ENCODE peak calls at places on chromosomes 11 and 22, in ten cellular contexts. One of them, this sample, is unnamed.

GRCh38 chr22:49011379-49011768 is 816.3 kb downstream of the BRD1 start:
- DNase-seq in AG20443: peak; percentile 9
- DNase-seq in GM12891: no peak
- DNase-seq in stimulated activated CD8-positive, alpha-beta memory T cell treated with anti-CD3 and anti-CD28 coated beads, Interleukin-7, amount 100 ng/mL, for 24 hours: no peak
- DNase-seq in SJCRH30: no peak
- DNase-seq in amniotic stem cell: no peak
- DNase-seq in HFF-Myc: no peak
- DNase-seq in mesendoderm: no peak
- DNase-seq in globus pallidus: no peak
- DNase-seq in stimulated activated CD4-positive, alpha-beta T cell treated with anti-CD3 and anti-CD28 coated beads, TNF-alpha, amount 100 ng/mL, for 1 hour: no peak
- DNase-seq in this sample: no peak

GRCh38 chr11:1823376-1824220 is 11.2 kb upstream of the SYT8 start:
- DNase-seq in AG20443: no peak
- DNase-seq in GM12891: no peak
- DNase-seq in stimulated activated CD8-positive, alpha-beta memory T cell treated with anti-CD3 and anti-CD28 coated beads, Interleukin-7, amount 100 ng/mL, for 24 hours: no peak
- DNase-seq in SJCRH30: no peak
- DNase-seq in amniotic stem cell: no peak
- DNase-seq in HFF-Myc: no peak
- DNase-seq in mesendoderm: no peak
- DNase-seq in globus pallidus: no peak
- DNase-seq in stimulated activated CD4-positive, alpha-beta T cell treated with anti-CD3 and anti-CD28 coated beads, TNF-alpha, amount 100 ng/mL, for 1 hour: no peak
- DNase-seq in this sample: no peak

GRCh38 chr22:19892249-19892879 is 37.7 kb upstream of the GNB1L start:
- DNase-seq in AG20443: no peak
- DNase-seq in GM12891: peak; percentile 68
- DNase-seq in stimulated activated CD8-positive, alpha-beta memory T cell treated with anti-CD3 and anti-CD28 coated beads, Interleukin-7, amount 100 ng/mL, for 24 hours: peak; percentile 24
- DNase-seq in SJCRH30: no peak
- DNase-seq in amniotic stem cell: no peak
- DNase-seq in HFF-Myc: peak; percentile 30
- DNase-seq in mesendoderm: no peak
- DNase-seq in globus pallidus: no peak
- DNase-seq in stimulated activated CD4-positive, alpha-beta T cell treated with anti-CD3 and anti-CD28 coated beads, TNF-alpha, amount 100 ng/mL, for 1 hour: peak; percentile 41
- DNase-seq in this sample: peak; percentile 28

GRCh38 chr22:20267441-20268288 is 453 bp downstream of the RTN4R start:
- DNase-seq in AG20443: no peak
- DNase-seq in GM12891: no peak
- DNase-seq in stimulated activated CD8-positive, alpha-beta memory T cell treated with anti-CD3 and anti-CD28 coated beads, Interleukin-7, amount 100 ng/mL, for 24 hours: no peak
- DNase-seq in SJCRH30: no peak
- DNase-seq in amniotic stem cell: no peak
- DNase-seq in HFF-Myc: no peak
- DNase-seq in mesendoderm: peak; percentile 20
- DNase-seq in globus pallidus: no peak
- DNase-seq in stimulated activated CD4-positive, alpha-beta T cell treated with anti-CD3 and anti-CD28 coated beads, TNF-alpha, amount 100 ng/mL, for 1 hour: no peak
- DNase-seq in this sample: no peak

GRCh38 chr11:1176224-1177019 is 18.7 kb downstream of the MUC5AC start:
- DNase-seq in AG20443: no peak
- DNase-seq in GM12891: no peak
- DNase-seq in stimulated activated CD8-positive, alpha-beta memory T cell treated with anti-CD3 and anti-CD28 coated beads, Interleukin-7, amount 100 ng/mL, for 24 hours: no peak
- DNase-seq in SJCRH30: no peak
- DNase-seq in amniotic stem cell: no peak
- DNase-seq in HFF-Myc: no peak
- DNase-seq in mesendoderm: no peak
- DNase-seq in globus pallidus: no peak
- DNase-seq in stimulated activated CD4-positive, alpha-beta T cell treated with anti-CD3 and anti-CD28 coated beads, TNF-alpha, amount 100 ng/mL, for 1 hour: no peak
- DNase-seq in this sample: no peak

GRCh38 chr11:116891746-116892145 is 54.3 kb upstream of the APOA1 start:
- DNase-seq in AG20443: no peak
- DNase-seq in GM12891: no peak
- DNase-seq in stimulated activated CD8-positive, alpha-beta memory T cell treated with anti-CD3 and anti-CD28 coated beads, Interleukin-7, amount 100 ng/mL, for 24 hours: no peak
- DNase-seq in SJCRH30: no peak
- DNase-seq in amniotic stem cell: no peak
- DNase-seq in HFF-Myc: no peak
- DNase-seq in mesendoderm: no peak
- DNase-seq in globus pallidus: peak; percentile 68
- DNase-seq in stimulated activated CD4-positive, alpha-beta T cell treated with anti-CD3 and anti-CD28 coated beads, TNF-alpha, amount 100 ng/mL, for 1 hour: no peak
- DNase-seq in this sample: no peak

GRCh38 chr11:66281001-66281400 is 3.0 kb downstream of the CNIH2 start:
- DNase-seq in AG20443: no peak
- DNase-seq in GM12891: no peak
- DNase-seq in stimulated activated CD8-positive, alpha-beta memory T cell treated with anti-CD3 and anti-CD28 coated beads, Interleukin-7, amount 100 ng/mL, for 24 hours: no peak
- DNase-seq in SJCRH30: no peak
- DNase-seq in amniotic stem cell: no peak
- DNase-seq in HFF-Myc: no peak
- DNase-seq in mesendoderm: peak; percentile 85
- DNase-seq in globus pallidus: no peak
- DNase-seq in stimulated activated CD4-positive, alpha-beta T cell treated with anti-CD3 and anti-CD28 coated beads, TNF-alpha, amount 100 ng/mL, for 1 hour: no peak
- DNase-seq in this sample: no peak

GRCh38 chr11:84313830-84314359 is 1027.7 kb upstream of the CCDC90B start:
- DNase-seq in AG20443: no peak
- DNase-seq in GM12891: no peak
- DNase-seq in stimulated activated CD8-positive, alpha-beta memory T cell treated with anti-CD3 and anti-CD28 coated beads, Interleukin-7, amount 100 ng/mL, for 24 hours: no peak
- DNase-seq in SJCRH30: no peak
- DNase-seq in amniotic stem cell: no peak
- DNase-seq in HFF-Myc: no peak
- DNase-seq in mesendoderm: no peak
- DNase-seq in globus pallidus: peak; percentile 56
- DNase-seq in stimulated activated CD4-positive, alpha-beta T cell treated with anti-CD3 and anti-CD28 coated beads, TNF-alpha, amount 100 ng/mL, for 1 hour: no peak
- DNase-seq in this sample: no peak

GRCh38 chr22:49147617-49148175 is 680.0 kb downstream of the BRD1 start:
- DNase-seq in AG20443: no peak
- DNase-seq in GM12891: no peak
- DNase-seq in stimulated activated CD8-positive, alpha-beta memory T cell treated with anti-CD3 and anti-CD28 coated beads, Interleukin-7, amount 100 ng/mL, for 24 hours: no peak
- DNase-seq in SJCRH30: no peak
- DNase-seq in amniotic stem cell: no peak
- DNase-seq in HFF-Myc: no peak
- DNase-seq in mesendoderm: no peak
- DNase-seq in globus pallidus: no peak
- DNase-seq in stimulated activated CD4-positive, alpha-beta T cell treated with anti-CD3 and anti-CD28 coated beads, TNF-alpha, amount 100 ng/mL, for 1 hour: no peak
- DNase-seq in this sample: no peak

GRCh38 chr11:66728760-66729385 is at the start of gene SPTBN2:
- DNase-seq in AG20443: peak; percentile 29
- DNase-seq in GM12891: no peak
- DNase-seq in stimulated activated CD8-positive, alpha-beta memory T cell treated with anti-CD3 and anti-CD28 coated beads, Interleukin-7, amount 100 ng/mL, for 24 hours: no peak
- DNase-seq in SJCRH30: no peak
- DNase-seq in amniotic stem cell: no peak
- DNase-seq in HFF-Myc: no peak
- DNase-seq in mesendoderm: peak; percentile 65
- DNase-seq in globus pallidus: no peak
- DNase-seq in stimulated activated CD4-positive, alpha-beta T cell treated with anti-CD3 and anti-CD28 coated beads, TNF-alpha, amount 100 ng/mL, for 1 hour: no peak
- DNase-seq in this sample: no peak

GRCh38 chr11:2690261-2690575 is 9.6 kb downstream of the KCNQ1OT1 start:
- DNase-seq in AG20443: no peak
- DNase-seq in GM12891: no peak
- DNase-seq in stimulated activated CD8-positive, alpha-beta memory T cell treated with anti-CD3 and anti-CD28 coated beads, Interleukin-7, amount 100 ng/mL, for 24 hours: no peak
- DNase-seq in SJCRH30: no peak
- DNase-seq in amniotic stem cell: no peak
- DNase-seq in HFF-Myc: no peak
- DNase-seq in mesendoderm: no peak
- DNase-seq in globus pallidus: no peak
- DNase-seq in stimulated activated CD4-positive, alpha-beta T cell treated with anti-CD3 and anti-CD28 coated beads, TNF-alpha, amount 100 ng/mL, for 1 hour: no peak
- DNase-seq in this sample: no peak

GRCh38 chr11:14228356-14228755 is 130.6 kb downstream of the RRAS2 start:
- DNase-seq in AG20443: no peak
- DNase-seq in GM12891: no peak
- DNase-seq in stimulated activated CD8-positive, alpha-beta memory T cell treated with anti-CD3 and anti-CD28 coated beads, Interleukin-7, amount 100 ng/mL, for 24 hours: no peak
- DNase-seq in SJCRH30: no peak
- DNase-seq in amniotic stem cell: no peak
- DNase-seq in HFF-Myc: no peak
- DNase-seq in mesendoderm: no peak
- DNase-seq in globus pallidus: no peak
- DNase-seq in stimulated activated CD4-positive, alpha-beta T cell treated with anti-CD3 and anti-CD28 coated beads, TNF-alpha, amount 100 ng/mL, for 1 hour: no peak
- DNase-seq in this sample: no peak

GRCh38 chr22:49568751-49569285 is 258.9 kb downstream of the BRD1 start:
- DNase-seq in AG20443: no peak
- DNase-seq in GM12891: no peak
- DNase-seq in stimulated activated CD8-positive, alpha-beta memory T cell treated with anti-CD3 and anti-CD28 coated beads, Interleukin-7, amount 100 ng/mL, for 24 hours: no peak
- DNase-seq in SJCRH30: no peak
- DNase-seq in amniotic stem cell: no peak
- DNase-seq in HFF-Myc: no peak
- DNase-seq in mesendoderm: no peak
- DNase-seq in globus pallidus: no peak
- DNase-seq in stimulated activated CD4-positive, alpha-beta T cell treated with anti-CD3 and anti-CD28 coated beads, TNF-alpha, amount 100 ng/mL, for 1 hour: no peak
- DNase-seq in this sample: no peak

GRCh38 chr11:108803781-108804180 is 138.9 kb downstream of the DDX10 start:
- DNase-seq in AG20443: peak; percentile 49
- DNase-seq in GM12891: no peak
- DNase-seq in stimulated activated CD8-positive, alpha-beta memory T cell treated with anti-CD3 and anti-CD28 coated beads, Interleukin-7, amount 100 ng/mL, for 24 hours: no peak
- DNase-seq in SJCRH30: no peak
- DNase-seq in amniotic stem cell: no peak
- DNase-seq in HFF-Myc: no peak
- DNase-seq in mesendoderm: no peak
- DNase-seq in globus pallidus: no peak
- DNase-seq in stimulated activated CD4-positive, alpha-beta T cell treated with anti-CD3 and anti-CD28 coated beads, TNF-alpha, amount 100 ng/mL, for 1 hour: no peak
- DNase-seq in this sample: no peak

GRCh38 chr11:100849914-100850235 is 162.8 kb downstream of the ARHGAP42 start:
- DNase-seq in AG20443: no peak
- DNase-seq in GM12891: no peak
- DNase-seq in stimulated activated CD8-positive, alpha-beta memory T cell treated with anti-CD3 and anti-CD28 coated beads, Interleukin-7, amount 100 ng/mL, for 24 hours: no peak
- DNase-seq in SJCRH30: no peak
- DNase-seq in amniotic stem cell: no peak
- DNase-seq in HFF-Myc: no peak
- DNase-seq in mesendoderm: no peak
- DNase-seq in globus pallidus: no peak
- DNase-seq in stimulated activated CD4-positive, alpha-beta T cell treated with anti-CD3 and anti-CD28 coated beads, TNF-alpha, amount 100 ng/mL, for 1 hour: no peak
- DNase-seq in this sample: no peak

GRCh38 chr11:123145220-123145619 is 49.8 kb downstream of the CLMP start:
- DNase-seq in AG20443: peak; percentile 94
- DNase-seq in GM12891: no peak
- DNase-seq in stimulated activated CD8-positive, alpha-beta memory T cell treated with anti-CD3 and anti-CD28 coated beads, Interleukin-7, amount 100 ng/mL, for 24 hours: no peak
- DNase-seq in SJCRH30: peak; percentile 21
- DNase-seq in amniotic stem cell: peak; percentile 23
- DNase-seq in HFF-Myc: peak; percentile 65
- DNase-seq in mesendoderm: no peak
- DNase-seq in globus pallidus: no peak
- DNase-seq in stimulated activated CD4-positive, alpha-beta T cell treated with anti-CD3 and anti-CD28 coated beads, TNF-alpha, amount 100 ng/mL, for 1 hour: no peak
- DNase-seq in this sample: no peak

GRCh38 chr11:45267660-45268340 is 18.3 kb downstream of the SYT13 start:
- DNase-seq in AG20443: no peak
- DNase-seq in GM12891: no peak
- DNase-seq in stimulated activated CD8-positive, alpha-beta memory T cell treated with anti-CD3 and anti-CD28 coated beads, Interleukin-7, amount 100 ng/mL, for 24 hours: no peak
- DNase-seq in SJCRH30: no peak
- DNase-seq in amniotic stem cell: no peak
- DNase-seq in HFF-Myc: no peak
- DNase-seq in mesendoderm: no peak
- DNase-seq in globus pallidus: no peak
- DNase-seq in stimulated activated CD4-positive, alpha-beta T cell treated with anti-CD3 and anti-CD28 coated beads, TNF-alpha, amount 100 ng/mL, for 1 hour: no peak
- DNase-seq in this sample: no peak

GRCh38 chr22:49853981-49854791 is 542 bp downstream of the ZBED4 start:
- DNase-seq in AG20443: peak; percentile 48
- DNase-seq in GM12891: no peak
- DNase-seq in stimulated activated CD8-positive, alpha-beta memory T cell treated with anti-CD3 and anti-CD28 coated beads, Interleukin-7, amount 100 ng/mL, for 24 hours: no peak
- DNase-seq in SJCRH30: peak; percentile 50
- DNase-seq in amniotic stem cell: no peak
- DNase-seq in HFF-Myc: no peak
- DNase-seq in mesendoderm: peak; percentile 52
- DNase-seq in globus pallidus: peak; percentile 33
- DNase-seq in stimulated activated CD4-positive, alpha-beta T cell treated with anti-CD3 and anti-CD28 coated beads, TNF-alpha, amount 100 ng/mL, for 1 hour: no peak
- DNase-seq in this sample: no peak

GRCh38 chr11:123487157-123487744 is 57.2 kb downstream of the GRAMD1B start:
- DNase-seq in AG20443: no peak
- DNase-seq in GM12891: no peak
- DNase-seq in stimulated activated CD8-positive, alpha-beta memory T cell treated with anti-CD3 and anti-CD28 coated beads, Interleukin-7, amount 100 ng/mL, for 24 hours: no peak
- DNase-seq in SJCRH30: no peak
- DNase-seq in amniotic stem cell: no peak
- DNase-seq in HFF-Myc: no peak
- DNase-seq in mesendoderm: no peak
- DNase-seq in globus pallidus: no peak
- DNase-seq in stimulated activated CD4-positive, alpha-beta T cell treated with anti-CD3 and anti-CD28 coated beads, TNF-alpha, amount 100 ng/mL, for 1 hour: no peak
- DNase-seq in this sample: no peak

GRCh38 chr22:29110946-29111345 is 38.1 kb downstream of the KREMEN1 start:
- DNase-seq in AG20443: no peak
- DNase-seq in GM12891: no peak
- DNase-seq in stimulated activated CD8-positive, alpha-beta memory T cell treated with anti-CD3 and anti-CD28 coated beads, Interleukin-7, amount 100 ng/mL, for 24 hours: no peak
- DNase-seq in SJCRH30: no peak
- DNase-seq in amniotic stem cell: no peak
- DNase-seq in HFF-Myc: no peak
- DNase-seq in mesendoderm: no peak
- DNase-seq in globus pallidus: no peak
- DNase-seq in stimulated activated CD4-positive, alpha-beta T cell treated with anti-CD3 and anti-CD28 coated beads, TNF-alpha, amount 100 ng/mL, for 1 hour: no peak
- DNase-seq in this sample: no peak

GRCh38 chr11:61617515-61617914 is 36.6 kb upstream of the SYT7 start:
- DNase-seq in AG20443: no peak
- DNase-seq in GM12891: no peak
- DNase-seq in stimulated activated CD8-positive, alpha-beta memory T cell treated with anti-CD3 and anti-CD28 coated beads, Interleukin-7, amount 100 ng/mL, for 24 hours: no peak
- DNase-seq in SJCRH30: no peak
- DNase-seq in amniotic stem cell: no peak
- DNase-seq in HFF-Myc: no peak
- DNase-seq in mesendoderm: no peak
- DNase-seq in globus pallidus: no peak
- DNase-seq in stimulated activated CD4-positive, alpha-beta T cell treated with anti-CD3 and anti-CD28 coated beads, TNF-alpha, amount 100 ng/mL, for 1 hour: no peak
- DNase-seq in this sample: no peak

GRCh38 chr22:37431366-37431765 is 4.1 kb upstream of the ELFN2 start:
- DNase-seq in AG20443: no peak
- DNase-seq in GM12891: no peak
- DNase-seq in stimulated activated CD8-positive, alpha-beta memory T cell treated with anti-CD3 and anti-CD28 coated beads, Interleukin-7, amount 100 ng/mL, for 24 hours: no peak
- DNase-seq in SJCRH30: no peak
- DNase-seq in amniotic stem cell: no peak
- DNase-seq in HFF-Myc: no peak
- DNase-seq in mesendoderm: no peak
- DNase-seq in globus pallidus: no peak
- DNase-seq in stimulated activated CD4-positive, alpha-beta T cell treated with anti-CD3 and anti-CD28 coated beads, TNF-alpha, amount 100 ng/mL, for 1 hour: no peak
- DNase-seq in this sample: no peak

GRCh38 chr11:117076941-117077659 is 21.1 kb downstream of the SIK3 start:
- DNase-seq in AG20443: no peak
- DNase-seq in GM12891: no peak
- DNase-seq in stimulated activated CD8-positive, alpha-beta memory T cell treated with anti-CD3 and anti-CD28 coated beads, Interleukin-7, amount 100 ng/mL, for 24 hours: no peak
- DNase-seq in SJCRH30: no peak
- DNase-seq in amniotic stem cell: no peak
- DNase-seq in HFF-Myc: no peak
- DNase-seq in mesendoderm: no peak
- DNase-seq in globus pallidus: no peak
- DNase-seq in stimulated activated CD4-positive, alpha-beta T cell treated with anti-CD3 and anti-CD28 coated beads, TNF-alpha, amount 100 ng/mL, for 1 hour: no peak
- DNase-seq in this sample: no peak

GRCh38 chr11:57776101-57776511 is 14.5 kb downstream of the CTNND1 start:
- DNase-seq in AG20443: peak; percentile 54
- DNase-seq in GM12891: no peak
- DNase-seq in stimulated activated CD8-positive, alpha-beta memory T cell treated with anti-CD3 and anti-CD28 coated beads, Interleukin-7, amount 100 ng/mL, for 24 hours: no peak
- DNase-seq in SJCRH30: peak; percentile 89
- DNase-seq in amniotic stem cell: no peak
- DNase-seq in HFF-Myc: no peak
- DNase-seq in mesendoderm: peak; percentile 94
- DNase-seq in globus pallidus: no peak
- DNase-seq in stimulated activated CD4-positive, alpha-beta T cell treated with anti-CD3 and anti-CD28 coated beads, TNF-alpha, amount 100 ng/mL, for 1 hour: no peak
- DNase-seq in this sample: no peak

GRCh38 chr11:93741882-93742226 is 382 bp downstream of the C11orf54 start:
- DNase-seq in AG20443: peak; percentile 69
- DNase-seq in GM12891: no peak
- DNase-seq in stimulated activated CD8-positive, alpha-beta memory T cell treated with anti-CD3 and anti-CD28 coated beads, Interleukin-7, amount 100 ng/mL, for 24 hours: no peak
- DNase-seq in SJCRH30: peak; percentile 65
- DNase-seq in amniotic stem cell: peak; percentile 25
- DNase-seq in HFF-Myc: no peak
- DNase-seq in mesendoderm: peak; percentile 66
- DNase-seq in globus pallidus: peak; percentile 37
- DNase-seq in stimulated activated CD4-positive, alpha-beta T cell treated with anti-CD3 and anti-CD28 coated beads, TNF-alpha, amount 100 ng/mL, for 1 hour: no peak
- DNase-seq in this sample: no peak

GRCh38 chr11:134562941-134563471 is 151.0 kb upstream of the B3GAT1 start:
- DNase-seq in AG20443: no peak
- DNase-seq in GM12891: no peak
- DNase-seq in stimulated activated CD8-positive, alpha-beta memory T cell treated with anti-CD3 and anti-CD28 coated beads, Interleukin-7, amount 100 ng/mL, for 24 hours: no peak
- DNase-seq in SJCRH30: no peak
- DNase-seq in amniotic stem cell: no peak
- DNase-seq in HFF-Myc: no peak
- DNase-seq in mesendoderm: no peak
- DNase-seq in globus pallidus: no peak
- DNase-seq in stimulated activated CD4-positive, alpha-beta T cell treated with anti-CD3 and anti-CD28 coated beads, TNF-alpha, amount 100 ng/mL, for 1 hour: no peak
- DNase-seq in this sample: no peak

GRCh38 chr11:128492461-128492860 is 94.9 kb downstream of the ETS1 start:
- DNase-seq in AG20443: peak; percentile 50
- DNase-seq in GM12891: no peak
- DNase-seq in stimulated activated CD8-positive, alpha-beta memory T cell treated with anti-CD3 and anti-CD28 coated beads, Interleukin-7, amount 100 ng/mL, for 24 hours: no peak
- DNase-seq in SJCRH30: no peak
- DNase-seq in amniotic stem cell: no peak
- DNase-seq in HFF-Myc: no peak
- DNase-seq in mesendoderm: no peak
- DNase-seq in globus pallidus: no peak
- DNase-seq in stimulated activated CD4-positive, alpha-beta T cell treated with anti-CD3 and anti-CD28 coated beads, TNF-alpha, amount 100 ng/mL, for 1 hour: no peak
- DNase-seq in this sample: no peak

GRCh38 chr11:130798280-130798679 is 118.0 kb downstream of the SNX19 start:
- DNase-seq in AG20443: peak; percentile 88
- DNase-seq in GM12891: no peak
- DNase-seq in stimulated activated CD8-positive, alpha-beta memory T cell treated with anti-CD3 and anti-CD28 coated beads, Interleukin-7, amount 100 ng/mL, for 24 hours: no peak
- DNase-seq in SJCRH30: peak; percentile 50
- DNase-seq in amniotic stem cell: peak; percentile 69
- DNase-seq in HFF-Myc: peak; percentile 79
- DNase-seq in mesendoderm: no peak
- DNase-seq in globus pallidus: no peak
- DNase-seq in stimulated activated CD4-positive, alpha-beta T cell treated with anti-CD3 and anti-CD28 coated beads, TNF-alpha, amount 100 ng/mL, for 1 hour: no peak
- DNase-seq in this sample: no peak